ENCODE peak calls at places on chromosomes 5 and 9, in five cellular contexts. J, N, A, K and X are unnamed samples.

GRCh38 chr9:30967484-30967883 is 1417.0 kb upstream of the ACO1 start:
- DNase-seq in J (no peak), N (no peak), A (peak), K (no peak), X (no peak)

GRCh38 chr5:152364172-152364571 is 40.9 kb downstream of the NMUR2 start:
- DNase-seq in J (no peak), N (no peak), A (no peak), K (no peak), X (no peak)

GRCh38 chr9:125757834-125758233 is 10.7 kb downstream of the PBX3 start:
- DNase-seq in J (no peak), N (no peak), A (no peak), K (no peak), X (no peak)

GRCh38 chr5:100161868-100162267 is 373.3 kb upstream of the FAM174A start:
- DNase-seq in J (no peak), N (no peak), A (no peak), K (no peak), X (no peak)

GRCh38 chr5:123203105-123203794 is 114.2 kb downstream of the PRDM6 start:
- DNase-seq in J (no peak), N (no peak), A (no peak), K (no peak), X (no peak)

GRCh38 chr5:14410942-14411258 is 170.7 kb upstream of the OTULINL start:
- DNase-seq in J (no peak), N (no peak), A (no peak), K (no peak), X (no peak)

GRCh38 chr5:115949096-115949495 is 13.2 kb upstream of the LVRN start:
- DNase-seq in J (no peak), N (no peak), A (no peak), K (no peak), X (no peak)

GRCh38 chr5:128782446-128782845 is 182.8 kb upstream of the SLC27A6 start:
- DNase-seq in J (peak), N (no peak), A (peak), K (peak), X (peak)

GRCh38 chr9:109556061-109556460 is 58.0 kb upstream of the PTPN3 start:
- DNase-seq in J (no peak), N (no peak), A (no peak), K (no peak), X (no peak)

GRCh38 chr5:11047625-11048024 is 286.6 kb upstream of the DAP start:
- DNase-seq in J (no peak), N (no peak), A (no peak), K (no peak), X (no peak)

GRCh38 chr5:75681125-75681830 is 36.0 kb downstream of the POC5 start:
- DNase-seq in J (no peak), N (no peak), A (peak), K (no peak), X (no peak)

GRCh38 chr5:147072591-147072990 is 162.2 kb upstream of the STK32A start:
- DNase-seq in J (no peak), N (no peak), A (no peak), K (no peak), X (no peak)

DNA sequence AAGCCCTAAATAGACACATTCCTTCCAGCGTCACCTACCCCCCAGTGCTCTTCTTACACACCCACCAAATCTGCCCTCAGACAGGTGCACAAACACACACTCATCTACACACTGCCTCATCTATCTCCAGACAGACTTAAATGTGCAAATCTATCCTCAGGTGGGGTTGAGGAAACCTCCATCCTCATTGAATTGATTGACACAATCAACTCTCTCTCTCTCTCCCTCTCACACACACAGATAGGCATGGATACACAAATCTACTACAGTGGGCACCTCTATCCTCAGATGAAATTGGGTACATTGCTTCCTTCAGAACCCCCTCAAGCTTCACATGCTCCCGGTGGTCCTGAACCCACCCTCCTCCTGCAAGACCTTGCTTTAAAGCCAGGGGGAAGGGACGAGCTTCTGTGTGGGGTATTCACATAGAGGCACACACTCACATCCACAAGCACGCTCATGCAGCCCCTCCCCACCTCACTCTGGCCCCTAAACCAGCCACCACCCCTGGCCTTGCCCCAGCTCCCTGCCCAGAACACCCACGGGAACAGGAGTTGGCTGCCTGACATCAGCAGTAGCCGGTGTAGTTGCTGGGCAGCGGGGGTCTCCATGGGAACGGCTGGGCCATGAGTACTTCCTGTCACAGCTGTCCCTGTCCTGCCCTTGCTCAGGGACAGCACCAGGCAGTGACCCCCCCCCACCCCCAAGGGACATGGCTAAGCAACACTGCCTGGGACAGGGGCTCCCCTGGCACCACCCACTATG is 22.8 kb downstream of the PCDH1 start:
- DNase-seq in J (peak), N (no peak), A (no peak), K (no peak), X (no peak)
- H3K27ac ChIP-seq in J (peak), N (no peak), A (no peak), K (peak), X (no peak)

GRCh38 chr5:177403194-177403825 is 2.8 kb upstream of the PFN3 start:
- DNase-seq in J (no peak), N (peak), A (no peak), K (no peak), X (no peak)

GRCh38 chr5:177402271-177403043 is 2.0 kb upstream of the PFN3 start:
- DNase-seq in J (peak), N (peak), A (peak), K (peak), X (no peak)

GRCh38 chr5:177396807-177397206 is 3.7 kb downstream of the PFN3 start:
- DNase-seq in J (no peak), N (no peak), A (no peak), K (no peak), X (no peak)

GRCh38 chr5:177397875-177398390 is 2.5 kb downstream of the PFN3 start:
- DNase-seq in J (no peak), N (no peak), A (no peak), K (no peak), X (no peak)

GRCh38 chr5:177399903-177400868 is at the start of gene PFN3:
- DNase-seq in J (no peak), N (no peak), A (no peak), K (no peak), X (no peak)
- TF ChIP-seq POLR2A in J (no peak), N (no peak), A (no peak), K (no peak), X (no peak)

DNA sequence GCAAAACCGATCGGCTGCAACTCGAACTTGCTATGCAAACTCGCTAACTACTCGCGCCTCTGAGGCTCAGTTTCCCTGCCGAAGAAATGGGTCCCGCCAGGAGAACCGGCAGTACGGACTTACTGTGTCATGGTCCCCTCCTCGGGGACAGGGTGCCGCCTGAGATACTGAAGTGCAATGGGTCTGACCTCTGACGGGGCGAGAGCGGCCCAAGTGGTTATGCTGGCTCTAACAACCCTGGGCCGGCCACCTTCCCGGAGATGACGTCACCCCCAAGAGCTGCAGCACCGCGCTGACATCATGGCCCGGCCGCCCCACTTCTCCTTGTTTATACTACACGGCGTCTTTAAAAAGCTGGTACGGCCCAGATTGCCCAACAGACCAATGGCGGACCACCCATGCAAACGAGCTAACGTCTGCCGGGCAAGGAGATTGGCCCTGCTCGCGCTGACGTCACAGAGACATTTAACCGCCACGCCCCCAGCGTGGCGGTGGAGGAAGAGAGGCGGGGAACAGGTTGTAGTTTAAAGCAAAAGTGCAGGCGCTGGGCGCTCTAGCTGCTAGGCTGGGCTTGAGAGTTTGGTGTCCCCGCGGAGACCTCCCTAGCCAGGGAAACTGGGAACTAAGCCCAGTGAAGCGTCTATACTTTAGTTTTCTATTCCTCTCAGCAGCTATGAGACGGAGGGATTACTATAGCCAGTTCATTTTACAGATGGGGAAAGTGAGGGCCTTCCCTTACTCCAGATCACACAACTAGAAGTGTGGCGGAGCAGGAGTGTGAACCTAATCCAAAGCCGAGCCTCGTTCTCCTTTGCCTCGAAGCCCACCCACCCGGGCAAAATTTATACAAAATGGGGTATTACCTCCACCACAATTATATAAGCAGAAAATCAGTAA is 654 bp upstream of the RNF44 start:
- DNase-seq in J (peak), N (peak), A (peak), K (peak), X (peak)
- TF ChIP-seq CTCF in J (peak), N (no peak), A (no peak), K (peak), X (no peak)

DNA sequence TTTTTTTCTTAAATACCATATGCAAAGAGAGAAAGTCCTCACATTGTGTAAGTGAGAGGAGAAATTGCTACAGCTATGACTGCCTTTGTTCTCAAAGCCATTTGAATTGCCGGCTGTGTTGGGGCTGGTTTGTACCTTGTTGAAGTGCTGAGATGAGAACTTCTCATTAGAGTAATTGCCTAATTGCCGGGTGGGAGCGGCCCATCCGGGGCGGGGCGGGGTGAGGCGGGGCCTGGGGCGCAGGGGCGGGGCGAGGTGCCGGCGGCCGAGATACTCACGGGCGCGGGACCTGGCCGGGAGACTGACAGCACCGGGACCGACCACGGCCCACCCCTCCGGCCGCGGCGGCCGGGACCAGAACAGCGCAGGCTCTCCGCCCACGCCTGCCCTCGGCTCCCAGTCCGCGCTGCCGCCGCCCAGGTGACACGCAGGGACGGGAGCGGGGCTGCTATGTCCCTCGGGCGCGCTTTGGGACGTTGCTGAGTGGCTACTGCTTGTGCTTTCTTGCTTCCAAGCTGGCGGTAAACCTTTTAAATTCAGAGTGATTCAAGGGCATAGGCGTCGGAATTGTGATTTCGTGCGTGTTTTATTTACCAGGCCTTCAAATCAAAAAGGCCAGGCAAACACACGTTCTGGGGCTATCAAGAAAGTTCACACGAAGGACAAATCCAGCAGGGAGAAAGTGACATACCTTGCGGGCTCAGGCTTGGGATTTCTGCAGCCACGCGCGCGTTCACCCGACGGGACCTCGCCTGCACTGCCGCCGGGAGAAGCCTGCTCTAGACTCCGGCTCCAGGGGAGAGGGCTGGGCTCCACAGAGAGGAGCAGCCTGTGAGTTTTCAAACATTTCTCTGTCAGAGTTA is 269.1 kb downstream of the FANCC start:
- DNase-seq in J (peak), N (peak), A (no peak), K (no peak), X (peak)
- H3K27ac ChIP-seq in J (peak), N (peak), A (no peak), K (peak), X (peak)

GRCh38 chr9:124353811-124354274 is 61.4 kb downstream of the PSMB7 start:
- DNase-seq in J (no peak), N (peak), A (no peak), K (no peak), X (no peak)
- TF ChIP-seq POLR2A in J (no peak), N (no peak), A (no peak), K (no peak), X (no peak)

GRCh38 chr5:141121563-141121962 is at the start of gene PCDHB4:
- DNase-seq in J (no peak), N (no peak), A (no peak), K (no peak), X (no peak)
- TF ChIP-seq CTCF in J (peak), N (no peak), A (no peak), K (peak), X (no peak)

GRCh38 chr5:139416651-139417050 is 12.8 kb upstream of the SPATA24 start:
- DNase-seq in J (peak), N (no peak), A (no peak), K (no peak), X (peak)

GRCh38 chr5:139413963-139414362 is 10.1 kb upstream of the SPATA24 start:
- DNase-seq in J (no peak), N (no peak), A (no peak), K (no peak), X (no peak)

GRCh38 chr5:139415869-139416268 is 12.0 kb upstream of the SPATA24 start:
- DNase-seq in J (no peak), N (no peak), A (no peak), K (no peak), X (no peak)

GRCh38 chr5:139414601-139415121 is 10.8 kb upstream of the SPATA24 start:
- DNase-seq in J (peak), N (no peak), A (no peak), K (no peak), X (peak)

GRCh38 chr5:139415221-139415861 is 11.5 kb upstream of the SPATA24 start:
- DNase-seq in J (peak), N (no peak), A (no peak), K (no peak), X (peak)
- H3K27ac ChIP-seq in J (peak), N (no peak), A (no peak), K (peak), X (peak)

GRCh38 chr9:272251-273213 is 57.9 kb downstream of the DOCK8 start:
- DNase-seq in J (peak), N (peak), A (no peak), K (no peak), X (peak)
- TF ChIP-seq POLR2A in J (no peak), N (no peak), A (no peak), K (no peak), X (no peak)

DNA sequence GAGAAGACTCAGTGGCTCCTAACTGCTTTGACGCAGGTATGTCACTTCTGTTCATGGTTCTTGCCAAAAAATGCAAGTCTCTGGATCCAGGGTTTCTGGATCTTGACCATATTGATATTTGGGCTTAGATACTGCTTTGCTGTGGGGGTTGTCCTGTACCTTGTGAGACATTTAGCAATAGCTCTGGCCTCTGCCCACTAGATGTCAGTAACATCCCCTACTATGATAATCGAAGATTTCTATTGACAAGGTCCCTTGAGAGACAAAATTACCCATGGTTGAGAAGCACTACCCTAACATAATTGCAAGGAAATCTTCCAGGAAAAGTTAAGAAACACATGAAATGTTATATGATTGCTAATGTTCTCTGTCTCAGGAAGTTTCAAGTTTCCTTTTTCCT is 285.4 kb downstream of the TMEM232 start:
- DNase-seq in J (no peak), N (no peak), A (peak), K (no peak), X (no peak)
- TF ChIP-seq CTCF in J (no peak), N (no peak), A (peak), K (no peak), X (no peak)